ENCODE peak calls at places on chromosomes 2 and 18, in four cellular contexts. A is CD4-positive, alpha-beta memory T cell; Q is GM06990; Y is AG10803. K is an unnamed sample.

GRCh38 chr18:48851563-48851962 is 99.2 kb downstream of the SMAD7 start:
- DNase-seq in A (no peak), Q (no peak), Y (no peak), K (no peak)

GRCh38 chr18:72672364-72673151 is 128.4 kb upstream of the CBLN2 start:
- DNase-seq in A (no peak), Q (peak), Y (peak), K (peak)

GRCh38 chr2:60552096-60552850 is 1.2 kb downstream of the BCL11A start:
- DNase-seq in A (no peak), Q (peak), Y (peak), K (peak)

GRCh38 chr2:106183093-106183837 is 10.8 kb downstream of the UXS1 start:
- DNase-seq in A (no peak), Q (no peak), Y (no peak), K (no peak)

GRCh38 chr2:172282944-172283343 is 144.4 kb upstream of the ITGA6 start:
- DNase-seq in A (no peak), Q (no peak), Y (peak), K (no peak)

GRCh38 chr2:38030590-38031326 is 45.2 kb downstream of the CYP1B1 start:
- DNase-seq in A (no peak), Q (no peak), Y (no peak), K (no peak)

GRCh38 chr18:74834424-74835309 is 237.0 kb downstream of the ZNF407 start:
- DNase-seq in A (no peak), Q (no peak), Y (no peak), K (no peak)

GRCh38 chr2:116769515-116769914 is 1045.0 kb upstream of the DDX18 start:
- DNase-seq in A (no peak), Q (no peak), Y (no peak), K (no peak)

GRCh38 chr2:238287702-238288649 is at the start of gene PER2:
- DNase-seq in A (peak), Q (no peak), Y (peak), K (peak)

GRCh38 chr2:179751184-179751809 is 110.1 kb downstream of the ZNF385B start:
- DNase-seq in A (no peak), Q (no peak), Y (peak), K (peak)

GRCh38 chr2:11562476-11562875 is 28.6 kb downstream of the GREB1 start:
- DNase-seq in A (no peak), Q (no peak), Y (no peak), K (no peak)

GRCh38 chr18:11398625-11399024 is 210.8 kb upstream of the SLC35G4 start:
- DNase-seq in A (no peak), Q (no peak), Y (no peak), K (peak)

GRCh38 chr2:43424262-43425207 is 171.3 kb downstream of the THADA start:
- DNase-seq in A (no peak), Q (no peak), Y (peak), K (no peak)

GRCh38 chr2:219723311-219723710 is 95.9 kb downstream of the SLC4A3 start:
- DNase-seq in A (no peak), Q (no peak), Y (no peak), K (no peak)

GRCh38 chr18:48136544-48137353 is 206.3 kb upstream of the SMAD2 start:
- DNase-seq in A (no peak), Q (no peak), Y (no peak), K (no peak)

GRCh38 chr18:74171910-74172606 is 23.7 kb downstream of the TIMM21 start:
- DNase-seq in A (no peak), Q (no peak), Y (peak), K (no peak)

GRCh38 chr2:8549942-8550341 is 131.9 kb upstream of the ID2 start:
- DNase-seq in A (no peak), Q (no peak), Y (no peak), K (no peak)

GRCh38 chr2:112712903-112713584 is 7.8 kb upstream of the NT5DC4 start:
- DNase-seq in A (no peak), Q (no peak), Y (peak), K (no peak)

GRCh38 chr2:15942711-15943345 is 2.5 kb downstream of the MYCN start:
- DNase-seq in A (no peak), Q (no peak), Y (no peak), K (no peak)

GRCh38 chr2:158726906-158727592 is 68.1 kb upstream of the DAPL1 start:
- DNase-seq in A (no peak), Q (no peak), Y (peak), K (no peak)

GRCh38 chr18:65750421-65751144 is at the start of gene CDH7:
- DNase-seq in A (no peak), Q (no peak), Y (no peak), K (no peak)

GRCh38 chr2:42795871-42796301 is 3.5 kb upstream of the HAAO start:
- DNase-seq in A (no peak), Q (peak), Y (peak), K (no peak)

GRCh38 chr2:179272406-179273192 is 8.0 kb upstream of the SESTD1 start:
- DNase-seq in A (no peak), Q (no peak), Y (peak), K (no peak)

GRCh38 chr18:48674758-48675157 is 135.9 kb downstream of the CTIF start:
- DNase-seq in A (no peak), Q (no peak), Y (no peak), K (no peak)

GRCh38 chr18:47877892-47878291 is 52.6 kb downstream of the SMAD2 start:
- DNase-seq in A (no peak), Q (no peak), Y (no peak), K (no peak)

GRCh38 chr2:84701880-84702279 is 179.0 kb downstream of the TRABD2A start:
- DNase-seq in A (no peak), Q (no peak), Y (peak), K (no peak)

GRCh38 chr2:180742809-180743208 is 237.6 kb upstream of the UBE2E3 start:
- DNase-seq in A (no peak), Q (no peak), Y (no peak), K (no peak)

GRCh38 chr2:28567076-28567471 is 71.2 kb downstream of the PLB1 start:
- DNase-seq in A (no peak), Q (no peak), Y (no peak), K (no peak)

GRCh38 chr2:106953236-106953635 is 67.3 kb upstream of the ST6GAL2 start:
- DNase-seq in A (no peak), Q (no peak), Y (no peak), K (no peak)

GRCh38 chr2:238513346-238513745 is 86.6 kb downstream of the ASB1 start:
- DNase-seq in A (no peak), Q (no peak), Y (peak), K (peak)

GRCh38 chr18:74166397-74166796 is 18.1 kb downstream of the TIMM21 start:
- DNase-seq in A (no peak), Q (no peak), Y (no peak), K (no peak)

GRCh38 chr2:28274911-28275685 is 117.6 kb upstream of the FOSL2 start:
- DNase-seq in A (no peak), Q (peak), Y (peak), K (no peak)

GRCh38 chr18:68703326-68703725 is 11.6 kb downstream of the TMX3 start:
- DNase-seq in A (no peak), Q (no peak), Y (no peak), K (no peak)

GRCh38 chr2:111896576-111896975 is 1.8 kb upstream of the MERTK start:
- DNase-seq in A (no peak), Q (no peak), Y (no peak), K (no peak)

DNA sequence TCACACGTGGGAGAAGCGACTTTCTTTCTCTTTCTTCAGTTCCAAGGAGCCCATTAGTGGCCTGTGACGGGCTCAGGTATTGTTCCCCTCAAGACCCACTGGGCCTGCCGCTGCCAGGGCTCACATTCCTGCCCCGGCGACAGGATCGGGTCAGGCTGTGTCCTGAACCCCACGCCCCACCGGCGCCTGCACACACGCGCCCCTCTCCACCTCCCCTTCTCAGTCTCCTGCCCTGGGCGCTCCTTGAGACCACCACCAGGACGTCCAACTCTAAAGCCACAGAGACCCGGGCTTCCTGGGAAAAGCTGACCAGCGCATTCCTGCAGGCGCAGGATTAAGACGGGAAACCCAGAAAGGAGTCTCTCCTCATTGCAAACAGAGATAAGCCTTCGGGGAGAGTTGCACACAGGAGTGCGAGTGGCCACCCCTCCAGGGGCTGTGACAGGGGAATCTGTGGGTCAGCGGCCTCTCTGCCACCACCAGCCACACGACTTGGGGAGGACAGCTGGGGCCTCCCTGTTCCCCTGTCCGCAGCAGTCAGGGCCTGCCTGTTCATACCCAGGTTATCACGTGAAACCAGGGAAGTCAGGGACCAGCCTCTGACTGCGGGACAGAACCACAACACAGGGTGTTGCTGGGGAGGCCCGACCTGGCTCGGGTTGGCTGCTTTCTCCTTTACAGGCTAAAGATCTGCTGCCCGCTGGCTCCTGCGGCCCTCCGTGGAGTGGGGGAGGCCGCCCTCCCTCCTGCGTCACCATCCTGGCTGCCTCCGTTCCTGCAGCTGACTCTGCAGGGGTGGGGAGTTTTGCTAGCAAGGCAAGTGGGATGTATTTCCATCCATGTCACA is 88.8 kb downstream of the ZCCHC2 start:
- DNase-seq in A (no peak), Q (no peak), Y (no peak), K (no peak)
- H3K4me3 ChIP-seq in A (no peak), Q (no peak), Y (no peak), K (no peak)

DNA sequence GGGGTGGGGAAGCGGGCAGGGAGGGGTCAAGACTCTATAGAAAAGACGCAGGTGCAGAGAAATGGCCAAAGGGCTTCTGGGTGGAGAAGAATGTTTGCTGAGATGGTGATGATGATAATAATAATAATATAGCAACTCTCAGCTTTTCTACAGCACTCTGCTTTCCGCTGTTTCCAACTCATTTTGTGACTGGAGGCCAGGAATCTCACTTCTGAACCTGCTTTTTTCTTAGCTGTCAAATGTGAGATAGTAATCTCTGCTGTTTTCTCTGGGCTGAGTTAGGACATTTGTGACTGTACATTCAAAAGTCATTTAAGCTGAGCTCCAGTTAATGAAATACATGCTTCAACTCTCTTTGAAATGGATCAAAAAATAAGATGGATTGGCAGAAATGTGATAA is 58.4 kb downstream of the TNS1 start:
- DNase-seq in A (no peak), Q (no peak), Y (no peak), K (no peak)
- H3K4me3 ChIP-seq in A (no peak), Q (no peak), Y (peak), K (no peak)

DNA sequence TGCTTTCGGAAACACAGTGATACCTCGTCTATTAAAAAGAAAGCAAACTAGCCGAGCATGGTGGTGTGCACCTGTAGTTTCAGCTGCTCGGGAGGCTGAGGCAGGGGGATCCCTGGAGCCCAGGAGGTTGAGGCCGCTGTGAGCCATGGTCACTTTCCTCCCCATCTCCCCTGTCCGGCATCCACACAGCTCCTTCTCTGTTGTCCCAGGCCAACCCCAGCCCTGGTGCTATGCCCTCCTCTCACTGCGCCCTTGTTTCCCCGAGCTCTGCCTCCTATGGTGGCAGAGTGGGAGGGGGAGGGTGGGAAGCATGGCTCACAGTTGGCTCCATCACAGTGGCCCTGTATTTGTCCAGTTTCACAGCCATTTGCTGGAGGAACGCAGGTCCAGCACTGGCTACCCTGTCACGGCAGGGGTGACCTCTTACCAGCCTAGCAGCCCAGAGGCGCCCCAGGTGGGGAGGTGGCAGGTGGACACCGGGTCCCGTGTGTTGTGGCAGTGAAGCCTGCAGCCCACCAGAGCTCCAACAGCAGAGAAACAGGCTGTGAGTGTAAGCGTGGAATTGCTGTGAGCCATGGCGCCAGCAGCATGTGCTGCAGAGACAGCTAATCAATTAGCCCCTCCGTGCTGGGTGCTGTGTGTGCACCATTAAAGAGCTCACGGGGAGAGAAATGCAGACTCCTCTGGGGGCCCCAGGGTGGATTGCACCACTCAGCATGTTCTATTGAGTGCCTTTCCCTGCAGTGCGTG is 15.6 kb downstream of the RTP5 start:
- DNase-seq in A (no peak), Q (no peak), Y (no peak), K (no peak)
- H3K4me3 ChIP-seq in A (no peak), Q (no peak), Y (no peak), K (no peak)

GRCh38 chr2:68755071-68755470 is 20.5 kb downstream of the ARHGAP25 start:
- DNase-seq in A (no peak), Q (no peak), Y (no peak), K (no peak)

GRCh38 chr2:68751397-68752339 is 17.1 kb downstream of the ARHGAP25 start:
- DNase-seq in A (peak), Q (peak), Y (peak), K (peak)

GRCh38 chr2:68753318-68753717 is 18.7 kb downstream of the ARHGAP25 start:
- DNase-seq in A (no peak), Q (no peak), Y (no peak), K (no peak)

GRCh38 chr2:68757081-68757480 is 22.5 kb downstream of the ARHGAP25 start:
- DNase-seq in A (no peak), Q (no peak), Y (no peak), K (no peak)

DNA sequence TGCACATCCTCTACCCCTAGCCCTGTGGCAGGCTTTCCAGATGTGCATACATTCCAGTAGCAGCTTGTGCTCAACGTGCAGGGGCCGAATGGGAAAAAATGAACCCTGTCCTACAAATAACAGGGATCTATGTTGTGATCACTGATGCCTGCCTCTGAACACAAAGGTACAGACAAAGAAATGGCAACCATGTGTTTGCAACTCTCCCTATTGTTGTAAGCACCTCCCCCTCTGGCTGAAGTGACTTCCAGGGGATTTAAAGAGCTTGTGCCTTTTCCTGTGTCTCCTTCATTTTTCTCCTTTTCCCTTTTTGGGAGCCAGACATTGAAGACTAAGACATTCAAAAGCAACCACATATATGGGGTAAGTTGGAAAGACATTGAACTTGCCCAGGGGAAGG is 21.6 kb downstream of the ARHGAP25 start:
- DNase-seq in A (no peak), Q (no peak), Y (no peak), K (no peak)
- H3K4me3 ChIP-seq in A (no peak), Q (no peak), Y (no peak), K (no peak)